ENCODE peak calls at places on chromosomes 2 and 18, in four cellular contexts. One of them, this sample, is unnamed.
A peak's percentile ranks its signal among the peaks of the same experiment; 100 is the strongest.

GRCh38 chr2:150624001-150624401 is 136.5 kb upstream of the RND3 start:
- DNase-seq in Peyer's patch: no peak
- DNase-seq in A673: peak; percentile 27
- DNase-seq in MM.1S: peak; percentile 45
- DNase-seq in this sample: no peak

GRCh38 chr2:71943238-71944182 is 204.2 kb downstream of the CYP26B1 start:
- DNase-seq in MM.1S: no peak
- DNase-seq in A673: no peak
- DNase-seq in Peyer's patch: no peak
- DNase-seq in this sample: no peak

GRCh38 chr2:25797607-25798488 is 80.4 kb downstream of the ASXL2 start:
- DNase-seq in MM.1S: no peak
- DNase-seq in A673: no peak
- DNase-seq in Peyer's patch: no peak
- DNase-seq in this sample: no peak

GRCh38 chr2:100237770-100238169 is 84.5 kb downstream of the LONRF2 start:
- DNase-seq in A673: no peak
- DNase-seq in MM.1S: no peak
- DNase-seq in Peyer's patch: no peak
- DNase-seq in this sample: no peak

GRCh38 chr2:174788291-174788929 is 24.1 kb upstream of the CHRNA1 start:
- DNase-seq in Peyer's patch: no peak
- DNase-seq in MM.1S: no peak
- DNase-seq in A673: peak; percentile 13
- DNase-seq in this sample: peak; percentile 15

GRCh38 chr2:173027181-173028128 is 48.2 kb upstream of the MAP3K20 start:
- DNase-seq in Peyer's patch: peak; percentile 63
- DNase-seq in A673: peak; percentile 87
- DNase-seq in MM.1S: peak; percentile 78
- DNase-seq in this sample: peak; percentile 85

GRCh38 chr18:27057459-27058302 is 127.4 kb downstream of the CHST9 start:
- DNase-seq in MM.1S: no peak
- DNase-seq in A673: no peak
- DNase-seq in Peyer's patch: no peak
- DNase-seq in this sample: no peak

GRCh38 chr2:213316001-213316735 is 31.9 kb downstream of the SPAG16 start:
- DNase-seq in MM.1S: no peak
- DNase-seq in A673: peak; percentile 72
- DNase-seq in Peyer's patch: no peak
- DNase-seq in this sample: no peak

GRCh38 chr2:23698733-23699391 is 228.1 kb downstream of the ATAD2B start:
- DNase-seq in A673: peak; percentile 93
- DNase-seq in MM.1S: no peak
- DNase-seq in Peyer's patch: no peak
- DNase-seq in this sample: no peak

GRCh38 chr2:177059313-177059712 is 153.3 kb upstream of the HNRNPA3 start:
- DNase-seq in MM.1S: no peak
- DNase-seq in Peyer's patch: no peak
- DNase-seq in A673: no peak
- DNase-seq in this sample: no peak

GRCh38 chr2:42809876-42810125 is 17.4 kb upstream of the HAAO start:
- DNase-seq in Peyer's patch: no peak
- DNase-seq in MM.1S: peak; percentile 82
- DNase-seq in A673: peak; percentile 77
- DNase-seq in this sample: peak; percentile 85

GRCh38 chr2:118118479-118118878 is 30.2 kb downstream of the INSIG2 start:
- DNase-seq in Peyer's patch: no peak
- DNase-seq in A673: no peak
- DNase-seq in MM.1S: no peak
- DNase-seq in this sample: no peak

GRCh38 chr2:29117636-29118303 is 2.6 kb downstream of the CLIP4 start:
- DNase-seq in A673: peak; percentile 66
- DNase-seq in Peyer's patch: no peak
- DNase-seq in MM.1S: no peak
- DNase-seq in this sample: no peak

GRCh38 chr2:127154985-127155650 is 48.2 kb upstream of the BIN1 start:
- DNase-seq in MM.1S: no peak
- DNase-seq in Peyer's patch: no peak
- DNase-seq in A673: no peak
- DNase-seq in this sample: no peak

GRCh38 chr2:130286983-130287655 is 55.6 kb upstream of the IMP4 start:
- DNase-seq in MM.1S: no peak
- DNase-seq in A673: no peak
- DNase-seq in Peyer's patch: no peak
- DNase-seq in this sample: no peak

GRCh38 chr2:42567806-42568429 is 514 bp upstream of the MTA3 start:
- DNase-seq in A673: peak; percentile 82
- DNase-seq in MM.1S: no peak
- DNase-seq in Peyer's patch: peak; percentile 57
- DNase-seq in this sample: peak; percentile 92

GRCh38 chr2:16137080-16137755 is 196.9 kb downstream of the MYCN start:
- DNase-seq in A673: no peak
- DNase-seq in MM.1S: no peak
- DNase-seq in Peyer's patch: no peak
- DNase-seq in this sample: no peak

GRCh38 chr18:74797577-74798151 is 200.0 kb downstream of the ZNF407 start:
- DNase-seq in A673: no peak
- DNase-seq in MM.1S: no peak
- DNase-seq in Peyer's patch: no peak
- DNase-seq in this sample: no peak

GRCh38 chr2:217932661-217933325 is 70.0 kb downstream of the TNS1 start:
- DNase-seq in MM.1S: no peak
- DNase-seq in A673: no peak
- DNase-seq in Peyer's patch: no peak
- DNase-seq in this sample: no peak

GRCh38 chr18:13558132-13558531 is 168.2 kb downstream of the FAM210A start:
- DNase-seq in A673: peak; percentile 68
- DNase-seq in MM.1S: peak; percentile 50
- DNase-seq in Peyer's patch: no peak
- DNase-seq in this sample: peak; percentile 84

GRCh38 chr2:28512607-28512965 is 16.7 kb downstream of the PLB1 start:
- DNase-seq in MM.1S: no peak
- DNase-seq in Peyer's patch: no peak
- DNase-seq in A673: no peak
- DNase-seq in this sample: no peak

GRCh38 chr2:220513573-220514288 is 886.3 kb downstream of the SLC4A3 start:
- DNase-seq in A673: peak; percentile 49
- DNase-seq in MM.1S: no peak
- DNase-seq in Peyer's patch: no peak
- DNase-seq in this sample: no peak

GRCh38 chr18:47397671-47398319 is 146.3 kb upstream of the SKOR2 start:
- DNase-seq in MM.1S: peak; percentile 32
- DNase-seq in Peyer's patch: no peak
- DNase-seq in A673: peak; percentile 4
- DNase-seq in this sample: peak; percentile 16

GRCh38 chr18:58088723-58089074 is 44.7 kb downstream of the NEDD4L start:
- DNase-seq in Peyer's patch: no peak
- DNase-seq in MM.1S: no peak
- DNase-seq in A673: no peak
- DNase-seq in this sample: no peak

GRCh38 chr2:7035884-7036283 is 118.7 kb downstream of the RNF144A start:
- DNase-seq in Peyer's patch: no peak
- DNase-seq in MM.1S: no peak
- DNase-seq in A673: no peak
- DNase-seq in this sample: no peak

GRCh38 chr2:43293744-43294695 is 67.6 kb upstream of the ZFP36L2 start:
- DNase-seq in A673: peak; percentile 79
- DNase-seq in MM.1S: peak; percentile 46
- DNase-seq in Peyer's patch: no peak
- DNase-seq in this sample: no peak

GRCh38 chr2:66714651-66715050 is 279.7 kb downstream of the MEIS1 start:
- DNase-seq in A673: no peak
- DNase-seq in MM.1S: no peak
- DNase-seq in Peyer's patch: no peak
- DNase-seq in this sample: no peak

GRCh38 chr2:219728993-219729487 is 101.6 kb downstream of the SLC4A3 start:
- DNase-seq in MM.1S: no peak
- DNase-seq in Peyer's patch: no peak
- DNase-seq in A673: peak; percentile 35
- DNase-seq in this sample: no peak

GRCh38 chr2:160253440-160254296 is 53.6 kb upstream of the ITGB6 start:
- DNase-seq in Peyer's patch: no peak
- DNase-seq in MM.1S: no peak
- DNase-seq in A673: no peak
- DNase-seq in this sample: no peak

GRCh38 chr2:14826518-14826917 is 194.0 kb downstream of the LRATD1 start:
- DNase-seq in Peyer's patch: no peak
- DNase-seq in MM.1S: no peak
- DNase-seq in A673: no peak
- DNase-seq in this sample: no peak

GRCh38 chr2:54691439-54692135 is 31.9 kb upstream of the EML6 start:
- DNase-seq in Peyer's patch: no peak
- DNase-seq in MM.1S: no peak
- DNase-seq in A673: no peak
- DNase-seq in this sample: no peak

GRCh38 chr2:9091819-9092218 is 88.3 kb upstream of the MBOAT2 start:
- DNase-seq in A673: no peak
- DNase-seq in Peyer's patch: no peak
- DNase-seq in MM.1S: no peak
- DNase-seq in this sample: no peak

GRCh38 chr2:105294046-105294445 is 35.5 kb downstream of the TGFBRAP1 start:
- DNase-seq in A673: no peak
- DNase-seq in Peyer's patch: no peak
- DNase-seq in MM.1S: no peak
- DNase-seq in this sample: no peak

DNA sequence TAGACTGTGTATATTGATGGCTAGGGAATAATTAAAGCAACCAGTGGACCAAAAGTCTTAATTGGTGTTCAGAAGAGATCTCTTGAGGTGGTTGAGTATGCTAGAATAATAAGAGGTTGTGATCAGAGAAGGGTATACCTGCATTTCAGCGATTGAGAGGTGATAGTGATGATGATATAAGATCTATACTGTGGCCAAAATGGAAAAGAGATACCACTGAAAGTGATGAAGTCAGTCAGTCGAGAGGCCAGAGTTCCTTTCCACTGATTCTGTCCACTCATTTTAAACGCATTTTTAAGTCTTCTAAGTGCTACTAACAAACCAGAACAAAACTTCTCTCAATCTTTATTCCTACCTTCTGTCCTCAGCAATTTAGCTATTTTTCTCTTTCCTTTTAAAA is 32.9 kb downstream of the ACTR3 start:
- DNase-seq in A673: no peak
- DNase-seq in MM.1S: no peak
- DNase-seq in Peyer's patch: no peak
- DNase-seq in this sample: no peak
- H3K36me3 ChIP-seq in A673: peaks cover 22% of the 10 kb centered on the region
- H3K36me3 ChIP-seq in MM.1S: peaks cover 15% of the 10 kb centered on the region
- H3K36me3 ChIP-seq in Peyer's patch: no peaks in the 10 kb centered on the region
- H3K36me3 ChIP-seq in this sample: peaks cover 93% of the 10 kb centered on the region

DNA sequence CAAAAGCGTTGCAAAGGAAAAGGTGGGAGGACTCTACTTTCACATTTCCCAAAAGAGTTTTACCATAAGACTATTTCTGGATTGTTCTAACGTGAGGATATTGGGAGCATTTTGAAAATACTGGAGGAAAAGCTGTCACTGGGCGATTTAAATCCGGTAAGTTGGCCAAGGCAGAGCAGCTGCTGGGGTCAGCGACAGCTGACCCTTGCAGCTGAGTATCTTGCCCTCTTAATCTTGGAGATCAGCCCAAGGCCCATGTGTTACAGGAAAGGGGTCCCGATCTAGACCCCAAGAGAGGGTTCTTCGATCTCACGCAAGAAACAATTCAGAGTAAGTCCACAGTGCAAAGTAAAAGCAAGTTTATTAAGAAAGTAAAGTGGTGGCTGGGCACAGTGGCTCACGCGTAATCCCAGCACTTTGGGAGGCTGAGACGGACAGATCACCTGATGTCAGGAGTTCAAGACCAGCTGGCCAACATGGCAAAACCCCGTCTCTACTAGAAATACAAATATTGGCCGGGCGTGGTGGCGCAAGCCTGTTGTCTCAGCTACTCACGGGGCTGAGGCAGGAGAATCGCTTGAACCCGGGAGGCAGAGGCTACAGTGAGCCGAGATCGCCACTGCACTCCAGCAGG is 975 bp upstream of the ST3GAL5 start:
- DNase-seq in MM.1S: no peak
- DNase-seq in Peyer's patch: no peak
- DNase-seq in A673: no peak
- DNase-seq in this sample: no peak
- H3K27ac ChIP-seq in MM.1S: peak overlapping the region; percentile 82
- H3K27ac ChIP-seq in Peyer's patch: peak overlapping the region; percentile 85
- H3K27ac ChIP-seq in A673: peak overlapping the region; percentile 85
- H3K27ac ChIP-seq in this sample: no peak overlapping the region

GRCh38 chr2:229265727-229266126 is 5.4 kb downstream of the PID1 start:
- DNase-seq in MM.1S: no peak
- DNase-seq in A673: no peak
- DNase-seq in Peyer's patch: no peak
- DNase-seq in this sample: no peak

GRCh38 chr2:229269986-229270385 is 1.1 kb downstream of the PID1 start:
- DNase-seq in A673: no peak
- DNase-seq in Peyer's patch: no peak
- DNase-seq in MM.1S: no peak
- DNase-seq in this sample: no peak

GRCh38 chr2:229269146-229269545 is 1.9 kb downstream of the PID1 start:
- DNase-seq in MM.1S: no peak
- DNase-seq in A673: no peak
- DNase-seq in Peyer's patch: no peak
- DNase-seq in this sample: no peak

GRCh38 chr2:229270551-229271410 is at the start of gene PID1:
- DNase-seq in A673: peak; percentile 41
- DNase-seq in MM.1S: peak; percentile 36
- DNase-seq in Peyer's patch: peak; percentile 67
- DNase-seq in this sample: no peak

GRCh38 chr2:229268626-229269025 is 2.5 kb downstream of the PID1 start:
- DNase-seq in Peyer's patch: no peak
- DNase-seq in MM.1S: no peak
- DNase-seq in A673: no peak
- DNase-seq in this sample: no peak
- H3K4me3 ChIP-seq in Peyer's patch: no peak overlapping the region
- H3K4me3 ChIP-seq in MM.1S: no peak overlapping the region
- H3K4me3 ChIP-seq in A673: no peak overlapping the region
- H3K4me3 ChIP-seq in this sample: no peak overlapping the region

DNA sequence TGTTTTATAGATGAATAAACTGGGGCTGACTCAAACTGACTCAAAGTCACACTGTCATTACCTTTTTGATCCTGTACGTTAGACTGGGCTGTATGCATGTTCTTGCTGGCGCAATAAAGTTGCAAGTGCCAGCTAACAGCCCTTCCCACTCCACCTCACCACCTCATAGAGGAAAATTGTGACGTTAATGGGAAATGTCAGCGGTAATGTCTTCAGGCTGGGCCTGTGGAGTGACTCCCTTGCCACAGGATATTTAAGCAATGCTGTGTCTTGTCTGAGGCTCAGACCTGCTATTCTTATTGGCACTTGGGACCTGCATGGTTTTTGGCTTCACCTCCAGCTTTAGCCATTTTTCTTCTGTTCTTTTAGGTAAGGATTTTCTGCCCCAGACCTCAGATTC is 25.2 kb upstream of the CASP10 start:
- DNase-seq in MM.1S: no peak
- DNase-seq in A673: no peak
- DNase-seq in Peyer's patch: no peak
- DNase-seq in this sample: no peak
- H3K36me3 ChIP-seq in MM.1S: peaks cover 5% of the 10 kb centered on the region
- H3K36me3 ChIP-seq in A673: peaks cover 17% of the 10 kb centered on the region
- H3K36me3 ChIP-seq in Peyer's patch: peaks cover 2% of the 10 kb centered on the region
- H3K36me3 ChIP-seq in this sample: peaks cover 31% of the 10 kb centered on the region

GRCh38 chr2:209943776-209944175 is 58.7 kb upstream of the RPE start:
- DNase-seq in A673: no peak
- DNase-seq in MM.1S: no peak
- DNase-seq in Peyer's patch: no peak
- DNase-seq in this sample: no peak
- H3K27ac ChIP-seq in A673: peak overlapping the region; percentile 87
- H3K27ac ChIP-seq in MM.1S: no peak overlapping the region
- H3K27ac ChIP-seq in Peyer's patch: no peak overlapping the region
- H3K27ac ChIP-seq in this sample: no peak overlapping the region

GRCh38 chr2:133039531-133039930 is 369.5 kb upstream of the LYPD1 start:
- DNase-seq in A673: no peak
- DNase-seq in Peyer's patch: no peak
- DNase-seq in MM.1S: no peak
- DNase-seq in this sample: no peak
- H3K4me3 ChIP-seq in A673: no peak overlapping the region
- H3K4me3 ChIP-seq in Peyer's patch: no peak overlapping the region
- H3K4me3 ChIP-seq in MM.1S: no peak overlapping the region
- H3K4me3 ChIP-seq in this sample: no peak overlapping the region